ENCODE peak calls at places on chromosome 20, in seven cellular contexts. S is stimulated activated CD8-positive, alpha-beta memory T cell treated with anti-CD3 and anti-CD28 coated beads, Interleukin-15, amount 100 ng/mL, for 24 hours; P is right cardiac atrium; D is stimulated activated CD4-positive, alpha-beta T cell treated with anti-CD3 and anti-CD28 coated beads, TNF-alpha, amount 100 ng/mL, for 24 hours; K is NCI-H1417; O is activated B cell treated with CpG ODN at 0.5 μM for 24 hours; G is myocyte. E is an unnamed sample.

GRCh38 chr20:38181207-38181693 is 16.2 kb upstream of the TGM2 start:
- DNase-seq in S (no peak), P (no peak), D (no peak), K (peak), O (no peak), G (no peak), E (peak)

GRCh38 chr20:62280303-62280702 is 22.5 kb upstream of the ADRM1 start:
- DNase-seq in S (no peak), P (no peak), D (no peak), K (no peak), O (no peak), G (no peak), E (no peak)

GRCh38 chr20:45833883-45834796 is 541 bp downstream of the SNX21 start:
- DNase-seq in S (peak), P (peak), D (no peak), K (peak), O (peak), G (peak), E (peak)

GRCh38 chr20:444862-445426 is 17.4 kb downstream of the TBC1D20 start:
- DNase-seq in S (no peak), P (no peak), D (no peak), K (no peak), O (no peak), G (peak), E (peak)

GRCh38 chr20:54219751-54220426 is 12.0 kb downstream of the PFDN4 start:
- DNase-seq in S (no peak), P (no peak), D (no peak), K (peak), O (no peak), G (peak), E (no peak)

GRCh38 chr20:23655551-23656211 is 17.9 kb upstream of the CST3 start:
- DNase-seq in S (no peak), P (peak), D (no peak), K (no peak), O (no peak), G (no peak), E (no peak)

GRCh38 chr20:46933150-46933549 is 38.5 kb downstream of the EYA2 start:
- DNase-seq in S (no peak), P (no peak), D (no peak), K (no peak), O (no peak), G (no peak), E (no peak)

GRCh38 chr20:9615766-9616454 is 101.5 kb downstream of the LAMP5 start:
- DNase-seq in S (no peak), P (no peak), D (no peak), K (no peak), O (no peak), G (no peak), E (no peak)

GRCh38 chr20:23870461-23870860 is 9.1 kb downstream of the CST5 start:
- DNase-seq in S (no peak), P (no peak), D (no peak), K (peak), O (no peak), G (no peak), E (no peak)

GRCh38 chr20:57392512-57393271 is 1.5 kb downstream of the RBM38 start:
- DNase-seq in S (peak), P (peak), D (no peak), K (peak), O (peak), G (no peak), E (no peak)

GRCh38 chr20:2815242-2815900 is 584 bp downstream of the C20orf141 start:
- DNase-seq in S (no peak), P (no peak), D (no peak), K (no peak), O (no peak), G (no peak), E (no peak)

GRCh38 chr20:34415079-34415478 is 52.0 kb downstream of the ITCH start:
- DNase-seq in S (no peak), P (no peak), D (no peak), K (no peak), O (no peak), G (peak), E (no peak)

GRCh38 chr20:38326309-38326708 is 20.0 kb upstream of the LBP start:
- DNase-seq in S (no peak), P (no peak), D (no peak), K (no peak), O (no peak), G (no peak), E (peak)

GRCh38 chr20:62887147-62887859 is 25.7 kb upstream of the TCFL5 start:
- DNase-seq in S (no peak), P (peak), D (no peak), K (peak), O (no peak), G (peak), E (no peak)

GRCh38 chr20:17720755-17721154 is 21.0 kb downstream of the BANF2 start:
- DNase-seq in S (no peak), P (no peak), D (no peak), K (no peak), O (no peak), G (no peak), E (no peak)

GRCh38 chr20:20557406-20557805 is 155.0 kb downstream of the RALGAPA2 start:
- DNase-seq in S (no peak), P (no peak), D (no peak), K (no peak), O (no peak), G (no peak), E (no peak)

GRCh38 chr20:44080646-44081267 is 106.2 kb downstream of the JPH2 start:
- DNase-seq in S (peak), P (peak), D (peak), K (peak), O (peak), G (peak), E (peak)

GRCh38 chr20:41347523-41348429 is 7.2 kb downstream of the LPIN3 start:
- DNase-seq in S (no peak), P (no peak), D (no peak), K (no peak), O (no peak), G (no peak), E (no peak)

GRCh38 chr20:36574278-36575065 is 1.1 kb downstream of the TGIF2 start:
- DNase-seq in S (peak), P (peak), D (peak), K (peak), O (peak), G (peak), E (peak)

GRCh38 chr20:57170343-57170742 is 96.1 kb downstream of the BMP7 start:
- DNase-seq in S (no peak), P (no peak), D (no peak), K (no peak), O (no peak), G (no peak), E (no peak)

GRCh38 chr20:32984196-32984595 is 20.0 kb downstream of the SUN5 start:
- DNase-seq in S (no peak), P (no peak), D (no peak), K (no peak), O (no peak), G (no peak), E (no peak)

GRCh38 chr20:25160457-25160856 is 35.1 kb upstream of the ENTPD6 start:
- DNase-seq in S (no peak), P (no peak), D (no peak), K (no peak), O (no peak), G (no peak), E (no peak)

GRCh38 chr20:15447549-15447948 is 1110.1 kb upstream of the FLRT3 start:
- DNase-seq in S (no peak), P (no peak), D (no peak), K (no peak), O (no peak), G (no peak), E (no peak)

GRCh38 chr20:51469046-51469445 is 73.5 kb downstream of the NFATC2 start:
- DNase-seq in S (no peak), P (no peak), D (no peak), K (no peak), O (no peak), G (no peak), E (no peak)

GRCh38 chr20:3430376-3431069 is 23.1 kb upstream of the DNAAF9 start:
- DNase-seq in S (no peak), P (no peak), D (no peak), K (no peak), O (no peak), G (peak), E (no peak)

E was measured in MG63.